ENCODE peak calls at places on chromosomes 5 and 9, in seven cellular contexts. F, X, D, K, L, Z and R are unnamed samples.

GRCh38 chr5:157476699-157477408 is 16.8 kb downstream of the NIPAL4 start:
- DNase-seq in F (peak), X (no peak), D (peak), K (peak), L (no peak), Z (no peak), R (no peak)

GRCh38 chr5:112860929-112861637 is at the start of gene SRP19:
- DNase-seq in F (peak), X (peak), D (peak), K (peak), L (peak), Z (peak), R (peak)

GRCh38 chr5:168552146-168552545 is 23.0 kb downstream of the FBLL1 start:
- DNase-seq in F (no peak), X (no peak), D (no peak), K (no peak), L (no peak), Z (no peak), R (no peak)

GRCh38 chr5:74206571-74207550 is 433.7 kb downstream of the ENC1 start:
- DNase-seq in F (peak), X (peak), D (no peak), K (no peak), L (peak), Z (peak), R (peak)

GRCh38 chr5:104170906-104171305 is 608.3 kb upstream of the NUDT12 start:
- DNase-seq in F (no peak), X (no peak), D (no peak), K (no peak), L (no peak), Z (no peak), R (no peak)

GRCh38 chr5:66807743-66808142 is 211.6 kb downstream of the MAST4 start:
- DNase-seq in F (no peak), X (peak), D (no peak), K (peak), L (no peak), Z (no peak), R (no peak)

GRCh38 chr5:159331099-159331973 is 1.0 kb upstream of the IL12B start:
- DNase-seq in F (peak), X (peak), D (peak), K (peak), L (no peak), Z (peak), R (peak)

GRCh38 chr9:134937566-134938345 is 20.0 kb upstream of the FCN1 start:
- DNase-seq in F (no peak), X (no peak), D (no peak), K (no peak), L (no peak), Z (no peak), R (no peak)

GRCh38 chr9:35110327-35110758 is 5.3 kb downstream of the ATOSB start:
- DNase-seq in F (no peak), X (no peak), D (no peak), K (peak), L (no peak), Z (no peak), R (no peak)

GRCh38 chr5:147507480-147508126 is 2.3 kb downstream of the DPYSL3 start:
- DNase-seq in F (peak), X (peak), D (no peak), K (no peak), L (no peak), Z (no peak), R (no peak)

GRCh38 chr5:60492958-60493357 is 207.0 kb downstream of the DEPDC1B start:
- DNase-seq in F (no peak), X (no peak), D (no peak), K (peak), L (no peak), Z (no peak), R (no peak)
- TF ChIP-seq EP300 in F (no peak), X (no peak), D (no peak), K (peak), L (no peak), Z (no peak), R (no peak)

GRCh38 chr9:37538099-37538498 is 38.1 kb downstream of the FBXO10 start:
- DNase-seq in F (no peak), X (no peak), D (no peak), K (no peak), L (no peak), Z (no peak), R (no peak)

GRCh38 chr9:37531699-37532098 is 44.5 kb downstream of the FBXO10 start:
- DNase-seq in F (no peak), X (peak), D (no peak), K (no peak), L (no peak), Z (no peak), R (no peak)

GRCh38 chr9:37539634-37540033 is 36.5 kb downstream of the FBXO10 start:
- DNase-seq in F (no peak), X (no peak), D (no peak), K (no peak), L (no peak), Z (no peak), R (no peak)

GRCh38 chr9:37534412-37534811 is 41.8 kb downstream of the FBXO10 start:
- DNase-seq in F (no peak), X (no peak), D (no peak), K (no peak), L (no peak), Z (no peak), R (no peak)

DNA sequence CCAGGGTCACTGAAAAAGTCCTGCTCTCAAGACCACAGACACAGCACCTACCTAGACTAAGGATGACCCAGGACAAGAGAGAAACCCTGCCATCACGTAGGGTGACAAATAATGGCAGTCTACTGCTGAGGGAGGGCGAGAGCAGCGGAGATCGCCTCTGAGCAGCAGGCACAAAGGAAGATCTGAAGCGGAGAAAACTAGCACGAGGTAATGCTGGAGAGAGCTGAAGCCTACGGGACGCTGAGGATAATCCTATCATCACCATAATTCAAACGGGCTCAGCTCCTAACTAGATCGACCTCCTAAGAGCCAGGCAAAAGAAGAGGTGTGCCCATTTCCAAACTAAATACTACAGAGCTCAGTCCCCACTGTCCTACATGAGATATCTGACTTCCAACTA is 41.3 kb downstream of the FBXO10 start:
- DNase-seq in F (no peak), X (no peak), D (no peak), K (no peak), L (no peak), Z (no peak), R (no peak)
- TF ChIP-seq EP300 in F (no peak), X (no peak), D (no peak), K (no peak), L (no peak), Z (no peak), R (no peak)

DNA sequence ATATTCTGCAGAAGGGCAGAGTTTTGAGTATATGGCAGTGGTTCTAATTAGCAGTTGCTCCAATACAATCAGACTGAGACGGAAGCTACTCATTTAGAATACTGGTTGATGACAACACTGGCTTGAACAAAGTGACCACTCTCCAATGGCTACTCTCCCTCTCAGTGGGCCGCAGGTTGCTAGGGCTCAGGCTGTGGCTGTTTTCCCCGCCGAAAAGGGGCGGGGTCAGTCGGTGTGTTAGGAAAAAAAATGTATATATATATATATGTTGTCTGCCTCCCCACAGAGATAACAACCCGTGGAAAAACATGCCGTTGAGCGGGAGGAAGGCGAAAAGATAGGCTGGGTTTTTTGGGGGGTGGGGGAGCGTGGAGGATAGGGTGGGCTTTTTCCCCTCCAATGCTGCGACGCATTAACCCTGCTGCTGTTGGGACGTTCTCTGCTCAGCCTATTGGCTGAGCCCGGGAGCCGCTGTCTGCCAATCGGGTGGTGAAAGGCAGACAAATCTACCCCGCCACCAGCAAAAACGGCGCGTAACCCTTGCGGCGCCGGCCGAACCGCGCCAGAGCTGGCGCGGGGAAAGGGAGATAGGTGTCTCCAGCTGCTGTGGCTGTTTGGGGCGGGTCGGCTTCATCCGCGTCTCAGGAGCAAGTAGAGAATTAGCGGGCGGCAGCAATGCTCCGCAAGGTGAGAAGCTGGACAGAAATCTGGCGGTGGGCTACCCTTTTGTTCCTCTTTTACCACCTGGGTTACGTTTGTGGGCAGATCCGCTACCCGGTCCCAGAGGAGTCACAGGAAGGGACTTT is at the start of gene PCDHGC4:
- DNase-seq in F (no peak), X (no peak), D (no peak), K (no peak), L (no peak), Z (no peak), R (no peak)
- TF ChIP-seq EP300 in F (no peak), X (no peak), D (no peak), K (no peak), L (no peak), Z (no peak), R (no peak)

DNA sequence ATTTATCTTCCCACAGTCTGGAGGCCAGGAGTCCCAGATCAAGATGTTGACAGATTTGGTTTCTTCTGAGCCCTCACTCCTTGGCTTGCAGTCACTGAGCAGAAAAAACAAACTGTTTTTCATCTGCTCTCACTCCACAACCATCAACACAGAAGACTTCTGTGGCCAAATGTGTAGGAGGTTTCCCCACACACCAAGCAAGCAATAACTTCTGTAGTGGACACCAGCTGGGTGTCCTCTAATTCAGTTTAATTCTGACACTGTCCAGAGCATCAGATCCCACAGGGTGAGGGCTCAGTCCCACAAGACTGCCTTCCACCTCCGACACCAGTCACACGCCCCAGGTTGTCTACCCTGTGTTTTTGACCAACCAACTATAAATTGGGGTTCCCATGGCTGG is 209.9 kb downstream of the AOPEP start:
- DNase-seq in F (no peak), X (no peak), D (no peak), K (no peak), L (no peak), Z (no peak), R (no peak)
- TF ChIP-seq EP300 in F (no peak), X (no peak), D (no peak), K (no peak), L (no peak), Z (no peak), R (no peak)